ENCODE peak calls at places on chromosomes 3 and 15, in six cellular contexts. V is gastrocnemius medialis, E is heart left ventricle, Z is Peyer's patch, L is IMR-90, U is K562. W is an unnamed sample.
A peak's percentile ranks its signal among the peaks of the same experiment; 100 is the strongest.

GRCh38 chr3:88452228-88452627 is 302.5 kb downstream of the C3orf38 start:
- DNase-seq in E (no peak), L (no peak), U (no peak), V (no peak), Z (no peak), W (no peak)

GRCh38 chr3:62758296-62759066 is 116.7 kb downstream of the CADPS start:
- DNase-seq in L (no peak), E (no peak), U (no peak), Z (no peak), V (no peak), W (no peak)

GRCh38 chr3:194930439-194931204 is 244.9 kb downstream of the FAM43A start:
- DNase-seq in E (peak; percentile 52), U (no peak), Z (no peak), L (peak; percentile 46), V (no peak), W (no peak)

GRCh38 chr3:188212308-188212969 is 58.5 kb downstream of the LPP start:
- DNase-seq in U (no peak), Z (no peak), V (no peak), E (no peak), L (peak; percentile 89), W (peak; percentile 63)

GRCh38 chr15:89208256-89208655 is 13.1 kb downstream of the RLBP1 start:
- DNase-seq in L (no peak), Z (no peak), U (no peak), V (no peak), E (no peak), W (no peak)

GRCh38 chr15:93081399-93081798 is 7.6 kb downstream of the RGMA start:
- DNase-seq in V (no peak), L (no peak), E (no peak), Z (no peak), U (no peak), W (no peak)

GRCh38 chr15:38707802-38708671 is 143.4 kb upstream of the RASGRP1 start:
- DNase-seq in L (peak; percentile 80), E (no peak), U (peak; percentile 68), Z (no peak), V (no peak), W (peak; percentile 29)

GRCh38 chr3:41199866-41200668 is 762 bp downstream of the CTNNB1 start:
- DNase-seq in U (peak; percentile 79), L (no peak), E (peak; percentile 43), V (peak; percentile 23), Z (peak; percentile 51), W (no peak)

GRCh38 chr15:81940467-81941451 is 105.1 kb downstream of the MEX3B start:
- DNase-seq in E (no peak), V (no peak), Z (no peak), U (no peak), L (peak; percentile 92), W (no peak)

GRCh38 chr15:96494530-96494929 is 164.0 kb downstream of the NR2F2 start:
- DNase-seq in V (no peak), Z (no peak), E (no peak), U (no peak), L (no peak), W (no peak)

DNA sequence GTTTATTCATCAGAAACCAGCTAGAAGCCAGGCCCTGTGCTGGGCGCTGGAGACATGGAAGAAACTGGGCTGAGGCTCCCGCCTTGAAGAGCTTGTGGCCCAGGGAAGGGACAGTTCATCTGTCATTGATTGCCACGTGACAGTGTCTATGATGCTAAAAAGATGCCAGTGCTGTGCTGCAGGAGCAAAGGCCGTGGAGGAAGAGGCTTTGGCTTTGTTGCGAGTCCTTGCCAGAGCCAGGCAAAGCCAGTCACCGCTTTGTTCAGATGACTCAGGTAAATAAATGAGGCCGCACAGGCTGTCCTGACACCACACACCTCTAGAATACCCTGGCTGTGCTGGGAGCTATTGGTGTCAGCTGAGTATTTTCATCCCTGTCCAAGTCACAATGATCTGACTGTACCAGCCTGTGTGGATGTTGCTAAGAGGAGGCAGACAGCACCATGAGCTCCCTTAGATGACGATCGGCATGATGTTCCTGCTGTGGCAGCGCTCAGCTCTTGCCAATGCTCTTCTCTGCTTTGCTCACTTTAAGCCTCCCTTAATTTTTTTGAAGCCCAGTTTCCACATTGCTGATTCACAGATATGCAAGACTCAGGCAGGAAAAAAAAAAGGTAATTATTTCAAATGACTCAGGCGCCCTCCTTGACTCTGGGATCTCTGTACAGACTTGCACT is 77.5 kb downstream of the CCNL1 start:
- DNase-seq in V (peak; percentile 48), L (peak; percentile 88), Z (no peak), E (no peak), U (no peak), W (no peak)
- H3K27ac ChIP-seq in V (peak overlapping the region; percentile 71), L (peak overlapping the region; percentile 10), Z (peak overlapping the region; percentile 62), E (peak overlapping the region; percentile 4), U (no peak overlapping the region), W (no peak overlapping the region)

GRCh38 chr3:180252683-180253082 is 215.9 kb upstream of the PEX5L start:
- DNase-seq in Z (no peak), U (no peak), V (no peak), L (no peak), E (no peak), W (no peak)

GRCh38 chr3:180250172-180250571 is 213.4 kb upstream of the PEX5L start:
- DNase-seq in E (no peak), V (no peak), Z (no peak), L (peak; percentile 52), U (no peak), W (no peak)

DNA sequence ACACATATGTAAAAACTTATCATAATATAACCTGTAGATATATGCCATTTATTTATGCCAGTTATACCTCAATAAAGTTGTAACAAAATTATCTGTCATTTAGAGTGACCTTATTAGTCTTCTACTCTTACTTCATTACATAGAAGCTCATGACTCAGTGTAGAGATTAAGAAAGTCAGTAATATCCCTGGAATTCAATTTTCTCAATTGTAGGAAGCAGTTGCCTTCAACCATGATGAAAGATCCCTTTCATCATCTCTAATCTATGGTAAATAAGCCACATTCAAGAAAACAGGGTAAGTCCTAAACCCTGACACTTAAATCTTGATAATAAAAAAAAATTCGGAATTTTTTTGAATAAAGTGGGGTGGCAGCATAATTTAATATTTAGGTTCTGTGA is 216.5 kb upstream of the PEX5L start:
- DNase-seq in Z (no peak), E (no peak), V (no peak), U (no peak), L (peak; percentile 5), W (no peak)
- TF ChIP-seq CTCF in Z (no peak), E (no peak), V (no peak), U (no peak), L (no peak), W (no peak)

GRCh38 chr15:58684751-58685150 is 64.8 kb downstream of the ADAM10 start:
- DNase-seq in E (no peak), V (no peak), Z (no peak), U (no peak), L (peak; percentile 41), W (no peak)
- TF ChIP-seq POLR2A in E (no peak), V (no peak), Z (no peak), U (no peak), L (no peak), W (no peak)

DNA sequence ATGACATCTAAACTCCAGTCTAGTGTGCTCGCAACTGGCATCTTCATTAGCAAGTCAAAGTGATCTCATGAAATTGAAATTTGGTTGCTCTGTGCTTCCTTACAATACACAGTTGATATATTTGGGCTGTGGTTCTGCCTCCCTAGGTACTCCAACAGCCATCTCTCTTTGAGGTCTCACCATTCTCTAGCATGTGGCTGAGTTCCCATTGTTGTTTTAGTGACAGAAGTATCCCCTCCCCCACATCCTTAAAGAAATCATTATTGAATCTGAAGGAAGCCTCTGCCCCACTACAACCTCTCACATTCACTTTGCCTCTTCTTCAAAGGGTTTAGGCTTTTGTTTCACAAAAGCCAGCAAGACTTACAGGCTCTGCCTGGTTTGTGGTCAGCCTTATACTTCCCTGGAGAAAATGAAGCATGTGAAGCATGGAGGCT is 516.5 kb downstream of the NLGN1 start:
- DNase-seq in L (no peak), V (no peak), U (no peak), Z (no peak), E (no peak), W (no peak)
- H3K27ac ChIP-seq in L (no peak overlapping the region), V (no peak overlapping the region), U (no peak overlapping the region), Z (no peak overlapping the region), E (peak overlapping the region; percentile 62), W (no peak overlapping the region)

GRCh38 chr3:50365080-50365841 is 5.9 kb upstream of the TMEM115 start:
- DNase-seq in U (peak; percentile 89), L (peak; percentile 49), V (peak; percentile 56), E (peak; percentile 84), Z (peak; percentile 94), W (peak; percentile 86)
- TF ChIP-seq CTCF in U (no peak), L (no peak), V (no peak), E (no peak), Z (no peak), W (no peak)

GRCh38 chr3:14319654-14320182 is 82.7 kb upstream of the SLC6A6 start:
- DNase-seq in U (peak; percentile 91), L (peak; percentile 77), E (peak; percentile 31), V (no peak), Z (peak; percentile 31), W (no peak)
- TF ChIP-seq POLR2A in U (peak; percentile 49), L (no peak), E (no peak), V (no peak), Z (no peak), W (no peak)

W was measured in uterus.